ENCODE peak calls at places on chromosomes 16 and 17, in six cellular contexts. T, B, H, I, M and E are unnamed samples.

GRCh38 chr17:64736804-64737492 is 74.8 kb upstream of the SMURF2 start:
- DNase-seq in T (peak; percentile 85), B (no peak), H (no peak), I (peak; percentile 77), M (no peak), E (peak; percentile 56)

GRCh38 chr16:86181526-86181925 is 282.6 kb downstream of the IRF8 start:
- DNase-seq in T (no peak), B (no peak), H (no peak), I (no peak), M (no peak), E (no peak)

GRCh38 chr16:47143329-47143676 is 442 bp downstream of the NETO2 start:
- DNase-seq in T (peak; percentile 71), B (peak; percentile 73), H (peak; percentile 40), I (peak; percentile 51), M (no peak), E (peak; percentile 80)

GRCh38 chr17:76531501-76532038 is 5.9 kb downstream of the CYGB start:
- DNase-seq in T (no peak), B (no peak), H (no peak), I (no peak), M (no peak), E (no peak)

GRCh38 chr17:72387487-72387886 is 266.7 kb downstream of the SOX9 start:
- DNase-seq in T (peak; percentile 87), B (no peak), H (no peak), I (peak; percentile 68), M (no peak), E (peak; percentile 63)

GRCh38 chr17:59668816-59669215 is 38.4 kb downstream of the PTRH2 start:
- DNase-seq in T (peak; percentile 97), B (no peak), H (no peak), I (peak; percentile 40), M (no peak), E (peak; percentile 63)

GRCh38 chr17:13874134-13874533 is 195.2 kb upstream of the COX10 start:
- DNase-seq in T (no peak), B (no peak), H (no peak), I (no peak), M (no peak), E (no peak)

GRCh38 chr16:11121909-11122692 is 133.9 kb downstream of the SOCS1 start:
- DNase-seq in T (no peak), B (no peak), H (no peak), I (no peak), M (no peak), E (no peak)

GRCh38 chr16:15403392-15403995 is 7.9 kb downstream of the MPV17L start:
- DNase-seq in T (peak; percentile 13), B (no peak), H (no peak), I (no peak), M (no peak), E (peak; percentile 86)

GRCh38 chr16:56295059-56295673 is 103.9 kb downstream of the GNAO1 start:
- DNase-seq in T (no peak), B (no peak), H (no peak), I (no peak), M (no peak), E (no peak)

GRCh38 chr16:50812046-50812445 is 70.2 kb downstream of the CYLD start:
- DNase-seq in T (no peak), B (no peak), H (peak; percentile 17), I (no peak), M (no peak), E (no peak)

GRCh38 chr17:37182786-37183185 is 193.0 kb upstream of the C17orf78 start:
- DNase-seq in T (peak; percentile 11), B (no peak), H (no peak), I (peak; percentile 19), M (no peak), E (peak; percentile 17)

GRCh38 chr17:74618446-74618845 is 5.1 kb downstream of the CD300E start:
- DNase-seq in T (no peak), B (no peak), H (no peak), I (no peak), M (no peak), E (no peak)

GRCh38 chr16:85172465-85173071 is 60.3 kb upstream of the CIBAR2 start:
- DNase-seq in T (no peak), B (peak; percentile 66), H (no peak), I (no peak), M (peak; percentile 81), E (peak; percentile 18)

GRCh38 chr16:19589771-19590302 is 34.3 kb downstream of the VPS35L start:
- DNase-seq in T (peak; percentile 78), B (no peak), H (no peak), I (peak; percentile 72), M (no peak), E (peak; percentile 17)

GRCh38 chr16:81901483-81901882 is 109.8 kb downstream of the SDR42E1 start:
- DNase-seq in T (peak; percentile 74), B (no peak), H (peak; percentile 48), I (peak; percentile 63), M (no peak), E (peak; percentile 76)

GRCh38 chr16:4882633-4883285 is 35.5 kb downstream of the UBN1 start:
- DNase-seq in T (peak; percentile 59), B (no peak), H (peak; percentile 83), I (peak; percentile 56), M (peak; percentile 50), E (peak; percentile 78)

GRCh38 chr16:70749006-70749678 is 51.8 kb downstream of the VAC14 start:
- DNase-seq in T (no peak), B (no peak), H (no peak), I (no peak), M (no peak), E (peak; percentile 45)

GRCh38 chr17:75876938-75877751 is 1.2 kb downstream of the TRIM47 start:
- DNase-seq in T (peak; percentile 97), B (peak; percentile 85), H (peak; percentile 91), I (peak; percentile 84), M (peak; percentile 95), E (peak; percentile 79)

GRCh38 chr17:14950216-14950615 is 314.9 kb downstream of the PMP22 start:
- DNase-seq in T (no peak), B (no peak), H (no peak), I (peak; percentile 38), M (no peak), E (no peak)

GRCh38 chr17:79990051-79990592 is 45.5 kb downstream of the TBC1D16 start:
- DNase-seq in T (no peak), B (no peak), H (no peak), I (no peak), M (no peak), E (no peak)

GRCh38 chr16:81371106-81371505 is 56.3 kb downstream of the GAN start:
- DNase-seq in T (peak; percentile 4), B (no peak), H (no peak), I (no peak), M (no peak), E (peak; percentile 56)

GRCh38 chr17:4833941-4834501 is 881 bp downstream of the MINK1 start:
- DNase-seq in T (peak; percentile 46), B (no peak), H (no peak), I (peak; percentile 13), M (no peak), E (peak; percentile 28)

GRCh38 chr17:73987395-73987794 is 216.1 kb upstream of the RPL38 start:
- DNase-seq in T (no peak), B (no peak), H (no peak), I (no peak), M (no peak), E (no peak)

GRCh38 chr17:31289790-31290189 is 7.2 kb downstream of the OMG start:
- DNase-seq in T (peak; percentile 36), B (no peak), H (no peak), I (no peak), M (no peak), E (no peak)

GRCh38 chr17:6110592-6110991 is 40.4 kb downstream of the WSCD1 start:
- DNase-seq in T (no peak), B (no peak), H (no peak), I (no peak), M (no peak), E (no peak)
- H3K4me3 ChIP-seq in T (no peak overlapping the region), B (no peak overlapping the region), H (no peak overlapping the region), I (no peak overlapping the region), M (no peak overlapping the region), E (no peak overlapping the region)

DNA sequence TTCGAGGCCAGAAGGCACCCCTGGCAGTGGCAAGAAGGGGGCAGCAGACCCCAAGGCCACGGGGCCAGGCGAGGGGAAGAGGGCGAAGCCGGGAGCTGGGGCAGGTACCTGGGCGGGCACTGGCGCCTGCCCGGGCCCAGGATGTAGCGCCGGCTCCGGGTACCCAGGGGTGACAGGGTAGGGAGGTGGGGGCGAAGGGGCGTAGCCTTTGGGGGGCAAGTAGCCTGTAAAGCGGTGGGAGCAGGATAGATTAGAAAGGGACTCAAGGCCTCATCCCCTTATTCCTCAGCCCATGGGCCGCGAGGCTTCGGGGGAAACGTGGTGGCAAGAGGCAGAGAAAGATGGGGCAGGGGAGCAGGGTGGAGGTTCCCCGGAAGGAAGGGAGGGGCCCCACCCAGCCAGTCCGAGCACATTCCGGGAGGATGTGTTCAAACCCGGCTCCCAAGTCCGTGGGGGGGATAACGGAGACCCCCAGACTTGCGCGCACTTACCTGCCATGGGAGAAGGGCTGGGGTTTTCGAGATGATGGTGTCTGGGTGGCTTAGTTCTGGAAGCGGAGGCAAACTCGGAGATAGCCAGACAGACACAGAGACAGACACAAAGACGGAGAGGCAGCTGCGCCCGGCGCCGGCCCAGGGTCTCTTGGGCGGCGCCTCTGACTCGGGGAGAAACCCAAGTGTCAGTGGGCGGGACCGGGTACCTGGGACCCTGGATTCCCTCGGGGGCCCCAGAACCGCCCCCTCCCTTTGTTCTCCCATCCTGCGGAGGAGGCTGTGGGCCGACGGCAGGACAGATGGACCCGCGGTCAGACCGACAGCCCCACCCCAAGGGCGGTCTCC is 493 bp downstream of the PLSCR3 start:
- DNase-seq in T (no peak), B (peak; percentile 51), H (no peak), I (no peak), M (no peak), E (peak; percentile 60)
- TF ChIP-seq CTCF in T (peak; percentile 18), B (no peak), H (no peak), I (peak; percentile 32), M (no peak), E (no peak)

GRCh38 chr17:48563867-48564199 is 14.3 kb downstream of the HOXB4 start:
- DNase-seq in T (no peak), B (no peak), H (no peak), I (no peak), M (no peak), E (no peak)
- H3K4me3 ChIP-seq in T (peak overlapping the region; percentile 11), B (no peak overlapping the region), H (no peak overlapping the region), I (peak overlapping the region; percentile 43), M (peak overlapping the region; percentile 63), E (no peak overlapping the region)

GRCh38 chr17:20315821-20316220 is 151.5 kb downstream of the LGALS9B start:
- DNase-seq in T (peak; percentile 46), B (no peak), H (no peak), I (no peak), M (no peak), E (no peak)

GRCh38 chr17:20315321-20315720 is 152.0 kb downstream of the LGALS9B start:
- DNase-seq in T (no peak), B (no peak), H (no peak), I (no peak), M (no peak), E (no peak)

GRCh38 chr17:20313891-20314290 is 153.4 kb downstream of the LGALS9B start:
- DNase-seq in T (no peak), B (no peak), H (no peak), I (no peak), M (no peak), E (no peak)

GRCh38 chr17:20314834-20315233 is 152.5 kb downstream of the LGALS9B start:
- DNase-seq in T (no peak), B (no peak), H (no peak), I (no peak), M (no peak), E (no peak)

DNA sequence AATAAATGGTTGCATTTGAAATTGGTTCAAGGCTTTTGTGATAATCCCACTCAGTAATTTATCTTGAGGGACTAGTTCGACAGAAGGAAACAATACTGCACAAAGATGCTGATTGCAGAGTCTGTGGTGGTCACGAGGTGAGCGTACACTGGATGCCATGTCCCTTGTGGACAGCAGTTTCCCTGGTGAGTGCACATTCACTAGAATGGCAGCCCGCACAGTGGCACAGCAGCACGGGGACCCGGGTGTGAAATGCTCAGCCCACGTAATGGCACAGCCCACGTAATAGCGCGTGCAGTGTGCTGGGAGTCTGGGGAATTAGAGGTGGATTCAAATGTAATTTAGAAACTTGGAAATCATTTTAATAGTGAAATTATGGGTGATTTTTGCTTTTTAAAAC is 154.0 kb downstream of the LGALS9B start:
- DNase-seq in T (no peak), B (no peak), H (no peak), I (no peak), M (no peak), E (no peak)
- TF ChIP-seq CTCF in T (no peak), B (no peak), H (no peak), I (no peak), M (no peak), E (no peak)